ENCODE peak calls at places on chromosomes 11 and 22, in seven cellular contexts. One of them, this sample, is unnamed.

GRCh38 chr11:111697910-111698309 is 68.3 kb downstream of the PPP2R1B start:
- DNase-seq in SK-N-SH: no peak
- DNase-seq in HepG2: no peak
- DNase-seq in H1: no peak
- DNase-seq in HCT116: no peak
- DNase-seq in K562: no peak
- DNase-seq in GM12878: peak; percentile 23
- DNase-seq in this sample: no peak

GRCh38 chr11:125517116-125517804 is 21.2 kb upstream of the FEZ1 start:
- DNase-seq in H1: peak; percentile 76
- DNase-seq in HCT116: no peak
- DNase-seq in SK-N-SH: peak; percentile 61
- DNase-seq in HepG2: no peak
- DNase-seq in K562: peak; percentile 40
- DNase-seq in GM12878: no peak
- DNase-seq in this sample: peak; percentile 99

GRCh38 chr11:12259956-12260355 is 117.4 kb upstream of the PARVA start:
- DNase-seq in SK-N-SH: no peak
- DNase-seq in H1: no peak
- DNase-seq in K562: no peak
- DNase-seq in HepG2: no peak
- DNase-seq in GM12878: no peak
- DNase-seq in HCT116: no peak
- DNase-seq in this sample: no peak

GRCh38 chr11:19344661-19345518 is 104.1 kb upstream of the E2F8 start:
- DNase-seq in H1: peak; percentile 84
- DNase-seq in HepG2: no peak
- DNase-seq in K562: no peak
- DNase-seq in SK-N-SH: peak; percentile 92
- DNase-seq in GM12878: no peak
- DNase-seq in HCT116: no peak
- DNase-seq in this sample: peak; percentile 28

GRCh38 chr11:48037709-48038468 is 57.5 kb downstream of the PTPRJ start:
- DNase-seq in GM12878: no peak
- DNase-seq in HepG2: no peak
- DNase-seq in K562: no peak
- DNase-seq in SK-N-SH: no peak
- DNase-seq in HCT116: no peak
- DNase-seq in H1: no peak
- DNase-seq in this sample: no peak

GRCh38 chr11:17991799-17992433 is 20.9 kb downstream of the SERGEF start:
- DNase-seq in SK-N-SH: peak; percentile 66
- DNase-seq in K562: peak; percentile 61
- DNase-seq in GM12878: no peak
- DNase-seq in HCT116: peak; percentile 42
- DNase-seq in HepG2: peak; percentile 41
- DNase-seq in H1: no peak
- DNase-seq in this sample: no peak

GRCh38 chr11:13260963-13261599 is 16.5 kb upstream of the BMAL1 start:
- DNase-seq in K562: no peak
- DNase-seq in HepG2: no peak
- DNase-seq in HCT116: no peak
- DNase-seq in H1: no peak
- DNase-seq in GM12878: no peak
- DNase-seq in SK-N-SH: no peak
- DNase-seq in this sample: no peak

GRCh38 chr22:23548501-23549197 is 31.4 kb downstream of the IGLL1 start:
- DNase-seq in SK-N-SH: no peak
- DNase-seq in H1: no peak
- DNase-seq in HepG2: no peak
- DNase-seq in GM12878: no peak
- DNase-seq in HCT116: no peak
- DNase-seq in K562: no peak
- DNase-seq in this sample: no peak

GRCh38 chr11:128502736-128503135 is 84.6 kb downstream of the ETS1 start:
- DNase-seq in HCT116: no peak
- DNase-seq in HepG2: no peak
- DNase-seq in GM12878: no peak
- DNase-seq in K562: no peak
- DNase-seq in H1: no peak
- DNase-seq in SK-N-SH: no peak
- DNase-seq in this sample: no peak

GRCh38 chr11:92048415-92048814 is 176.2 kb upstream of the FAT3 start:
- DNase-seq in HCT116: no peak
- DNase-seq in H1: no peak
- DNase-seq in HepG2: no peak
- DNase-seq in SK-N-SH: no peak
- DNase-seq in GM12878: no peak
- DNase-seq in K562: no peak
- DNase-seq in this sample: no peak

GRCh38 chr11:119476666-119477331 is 53.8 kb upstream of the THY1 start:
- DNase-seq in K562: no peak
- DNase-seq in SK-N-SH: no peak
- DNase-seq in H1: peak; percentile 41
- DNase-seq in HepG2: no peak
- DNase-seq in GM12878: no peak
- DNase-seq in HCT116: no peak
- DNase-seq in this sample: no peak

GRCh38 chr11:110409174-110409573 is 20.6 kb upstream of the FDX1 start:
- DNase-seq in K562: no peak
- DNase-seq in H1: no peak
- DNase-seq in HCT116: no peak
- DNase-seq in SK-N-SH: no peak
- DNase-seq in GM12878: no peak
- DNase-seq in HepG2: no peak
- DNase-seq in this sample: no peak

GRCh38 chr11:8019671-8020597 is 32.8 kb downstream of the EIF3F start:
- DNase-seq in GM12878: no peak
- DNase-seq in K562: no peak
- DNase-seq in SK-N-SH: peak; percentile 87
- DNase-seq in HepG2: no peak
- DNase-seq in HCT116: no peak
- DNase-seq in H1: peak; percentile 45
- DNase-seq in this sample: no peak

GRCh38 chr11:13091373-13091772 is 82.3 kb downstream of the RASSF10 start:
- DNase-seq in H1: no peak
- DNase-seq in GM12878: no peak
- DNase-seq in K562: no peak
- DNase-seq in HepG2: no peak
- DNase-seq in HCT116: no peak
- DNase-seq in SK-N-SH: no peak
- DNase-seq in this sample: no peak

GRCh38 chr11:16815047-16815767 is 76.8 kb downstream of the C11orf58 start:
- DNase-seq in K562: no peak
- DNase-seq in GM12878: no peak
- DNase-seq in HepG2: no peak
- DNase-seq in HCT116: no peak
- DNase-seq in SK-N-SH: no peak
- DNase-seq in H1: no peak
- DNase-seq in this sample: no peak

GRCh38 chr11:96338910-96339703 is 3.9 kb downstream of the MAML2 start:
- DNase-seq in HepG2: peak; percentile 25
- DNase-seq in K562: no peak
- DNase-seq in H1: no peak
- DNase-seq in GM12878: peak; percentile 87
- DNase-seq in SK-N-SH: no peak
- DNase-seq in HCT116: no peak
- DNase-seq in this sample: no peak

GRCh38 chr11:96342131-96342970 is 644 bp downstream of the MAML2 start:
- DNase-seq in GM12878: no peak
- DNase-seq in SK-N-SH: peak; percentile 21
- DNase-seq in HepG2: no peak
- DNase-seq in K562: no peak
- DNase-seq in HCT116: no peak
- DNase-seq in H1: no peak
- DNase-seq in this sample: no peak

GRCh38 chr11:96341237-96342130 is 1.5 kb downstream of the MAML2 start:
- DNase-seq in HepG2: peak; percentile 44
- DNase-seq in SK-N-SH: peak; percentile 47
- DNase-seq in K562: peak; percentile 73
- DNase-seq in GM12878: no peak
- DNase-seq in H1: peak; percentile 61
- DNase-seq in HCT116: no peak
- DNase-seq in this sample: no peak

GRCh38 chr11:96339704-96340554 is 3.1 kb downstream of the MAML2 start:
- DNase-seq in GM12878: no peak
- DNase-seq in HCT116: no peak
- DNase-seq in SK-N-SH: no peak
- DNase-seq in K562: no peak
- DNase-seq in HepG2: no peak
- DNase-seq in H1: no peak
- DNase-seq in this sample: no peak

GRCh38 chr11:96340555-96340885 is 2.5 kb downstream of the MAML2 start:
- DNase-seq in H1: no peak
- DNase-seq in SK-N-SH: no peak
- DNase-seq in HepG2: no peak
- DNase-seq in GM12878: no peak
- DNase-seq in K562: no peak
- DNase-seq in HCT116: no peak
- DNase-seq in this sample: no peak
- H3K4me3 ChIP-seq in H1: no peak overlapping the region
- H3K4me3 ChIP-seq in SK-N-SH: peak overlapping the region; percentile 84
- H3K4me3 ChIP-seq in HepG2: peak overlapping the region; percentile 77
- H3K4me3 ChIP-seq in GM12878: peak overlapping the region; percentile 100
- H3K4me3 ChIP-seq in K562: peak overlapping the region; percentile 70
- H3K4me3 ChIP-seq in HCT116: no peak overlapping the region
- H3K4me3 ChIP-seq in this sample: no peak overlapping the region

GRCh38 chr22:24555496-24556253 is at the start of gene SNRPD3:
- DNase-seq in HCT116: peak; percentile 81
- DNase-seq in SK-N-SH: peak; percentile 86
- DNase-seq in HepG2: peak; percentile 86
- DNase-seq in H1: peak; percentile 93
- DNase-seq in K562: peak; percentile 61
- DNase-seq in GM12878: peak; percentile 59
- DNase-seq in this sample: peak; percentile 76

GRCh38 chr22:24555160-24555495 is 190 bp upstream of the GUCD1 start:
- DNase-seq in HCT116: peak; percentile 97
- DNase-seq in H1: peak; percentile 98
- DNase-seq in K562: peak; percentile 95
- DNase-seq in HepG2: peak; percentile 96
- DNase-seq in GM12878: peak; percentile 92
- DNase-seq in SK-N-SH: peak; percentile 99
- DNase-seq in this sample: peak; percentile 94

GRCh38 chr22:24554316-24555159 is at the start of gene GUCD1:
- DNase-seq in SK-N-SH: no peak
- DNase-seq in HepG2: no peak
- DNase-seq in H1: no peak
- DNase-seq in HCT116: no peak
- DNase-seq in GM12878: no peak
- DNase-seq in K562: no peak
- DNase-seq in this sample: no peak

GRCh38 chr22:24550902-24551229 is 4.1 kb downstream of the GUCD1 start:
- DNase-seq in GM12878: no peak
- DNase-seq in K562: no peak
- DNase-seq in HCT116: no peak
- DNase-seq in H1: no peak
- DNase-seq in SK-N-SH: no peak
- DNase-seq in HepG2: no peak
- DNase-seq in this sample: no peak

GRCh38 chr22:24553597-24554315 is 1.2 kb downstream of the GUCD1 start:
- DNase-seq in HepG2: peak; percentile 25
- DNase-seq in SK-N-SH: no peak
- DNase-seq in GM12878: no peak
- DNase-seq in H1: no peak
- DNase-seq in HCT116: no peak
- DNase-seq in K562: no peak
- DNase-seq in this sample: no peak
- H3K4me1 ChIP-seq in HepG2: peaks cover 74% of the 10 kb centered on the region
- H3K4me1 ChIP-seq in SK-N-SH: peaks cover 23% of the 10 kb centered on the region
- H3K4me1 ChIP-seq in GM12878: peaks cover 10% of the 10 kb centered on the region
- H3K4me1 ChIP-seq in H1: peaks cover 16% of the 10 kb centered on the region
- H3K4me1 ChIP-seq in HCT116: peaks cover 23% of the 10 kb centered on the region
- H3K4me1 ChIP-seq in K562: peaks cover 22% of the 10 kb centered on the region
- H3K4me1 ChIP-seq in this sample: peaks cover 6% of the 10 kb centered on the region

DNA sequence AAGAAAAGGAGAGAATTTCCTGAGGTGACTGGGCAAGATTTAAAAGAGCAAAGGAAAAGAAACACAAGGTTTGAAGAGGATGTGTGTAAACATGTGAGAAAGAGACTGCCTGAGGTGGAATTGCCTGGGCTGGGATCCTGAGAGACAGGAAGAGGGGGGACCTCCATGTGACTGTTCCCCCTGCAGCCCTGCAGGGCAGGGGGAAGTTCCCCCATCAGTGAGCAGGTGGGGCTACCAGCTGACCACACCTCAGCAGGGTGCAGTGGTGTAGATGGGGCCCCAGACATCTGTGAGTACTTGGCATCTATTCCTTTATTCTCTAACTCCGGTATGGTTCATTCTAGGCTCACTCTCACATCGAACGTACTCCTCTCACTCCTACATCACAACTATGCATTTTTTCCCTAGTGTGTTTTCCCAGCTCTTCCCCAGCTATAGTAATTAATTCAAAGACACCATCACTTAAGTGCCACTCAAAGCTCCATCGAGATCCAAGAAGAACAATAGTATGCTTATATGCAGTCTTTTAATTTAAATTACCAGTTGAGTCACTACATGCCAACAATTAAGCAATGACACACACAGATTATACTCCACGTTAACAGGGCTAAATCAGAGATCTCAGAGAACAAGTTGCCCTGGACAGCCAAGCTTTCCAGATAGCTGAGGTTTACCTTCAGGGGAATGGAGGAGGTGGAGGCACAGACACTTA is 42.7 kb downstream of the LGR4 start:
- DNase-seq in H1: no peak
- DNase-seq in K562: no peak
- DNase-seq in SK-N-SH: peak; percentile 19
- DNase-seq in HepG2: no peak
- DNase-seq in GM12878: no peak
- DNase-seq in HCT116: no peak
- DNase-seq in this sample: no peak
- TF ChIP-seq YY1 in H1: no peak
- TF ChIP-seq YY1 in K562: no peak
- TF ChIP-seq YY1 in SK-N-SH: no peak
- TF ChIP-seq YY1 in HepG2: no peak
- TF ChIP-seq YY1 in GM12878: no peak
- TF ChIP-seq YY1 in HCT116: no peak
- TF ChIP-seq YY1 in this sample: no peak

DNA sequence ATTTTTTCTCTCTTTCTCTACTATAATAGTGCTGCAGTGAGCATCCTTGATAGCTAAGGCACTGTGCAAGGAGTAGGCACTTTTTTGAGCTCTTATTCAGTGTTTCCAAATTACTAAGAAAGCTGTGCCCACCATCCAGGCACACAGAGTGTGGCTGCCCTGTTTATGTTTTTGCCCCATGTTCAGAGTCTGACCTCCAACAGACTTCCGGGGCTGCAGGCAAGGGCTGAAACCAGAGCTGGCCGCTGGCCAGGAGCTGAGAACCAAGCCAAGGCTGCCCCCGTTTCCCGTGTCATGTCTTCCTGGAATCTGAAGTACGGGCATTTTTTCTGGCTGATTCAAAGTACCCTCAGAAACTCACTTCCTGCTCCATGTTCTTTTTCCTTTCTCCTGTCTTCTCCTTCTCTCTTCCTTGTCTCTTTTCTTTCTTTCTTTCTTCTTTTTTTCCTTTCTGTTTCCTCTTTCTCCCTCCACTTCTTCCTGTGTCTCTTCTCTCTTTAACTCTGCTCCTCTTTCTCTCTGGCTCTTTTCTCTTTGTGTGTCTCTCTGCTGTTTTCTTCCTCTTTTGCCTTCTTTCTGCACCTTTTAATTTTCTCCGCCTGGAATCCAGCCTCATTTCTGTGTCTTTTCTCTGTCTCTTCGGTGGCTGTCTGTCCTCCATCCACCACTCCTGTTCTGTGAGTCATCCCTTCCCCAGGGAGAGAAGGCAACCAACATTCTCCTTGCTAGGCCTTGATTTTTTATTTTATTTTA is 17.0 kb upstream of the KCTD14 start:
- DNase-seq in SK-N-SH: peak; percentile 84
- DNase-seq in H1: no peak
- DNase-seq in K562: peak; percentile 50
- DNase-seq in HepG2: peak; percentile 67
- DNase-seq in HCT116: no peak
- DNase-seq in GM12878: no peak
- DNase-seq in this sample: no peak
- H3K4me3 ChIP-seq in SK-N-SH: no peak overlapping the region
- H3K4me3 ChIP-seq in H1: no peak overlapping the region
- H3K4me3 ChIP-seq in K562: peak overlapping the region; percentile 3
- H3K4me3 ChIP-seq in HepG2: peak overlapping the region; percentile 4
- H3K4me3 ChIP-seq in HCT116: peak overlapping the region; percentile 48
- H3K4me3 ChIP-seq in GM12878: no peak overlapping the region
- H3K4me3 ChIP-seq in this sample: no peak overlapping the region

This sample was measured in NT2/D1.